ENCODE peak calls at places on chromosomes 6 and 20, in ten cellular contexts. One of them, this sample, is unnamed.

GRCh38 chr20:49846206-49846807 is 33.7 kb downstream of the SLC9A8 start:
- DNase-seq in activated CD8-positive, alpha-beta memory T cell treated with anti-CD3 and anti-CD28 coated beads, Interleukin-2, amount 50 U/mL, for 48 hours: no peak
- DNase-seq in neural crest cell: peak
- DNase-seq in fibroblast of pulmonary artery: peak
- DNase-seq in H9: no peak
- DNase-seq in BE2C: peak
- DNase-seq in stimulated activated CD4-positive, alpha-beta T cell treated with anti-CD3 and anti-CD28 coated beads, Interleukin-1b, Interleukin-23, amount 100 ng/mL, for 4 hours: peak
- DNase-seq in neural progenitor cell: peak
- DNase-seq in cardiac muscle cell: peak
- DNase-seq in NCI-H1436: peak
- DNase-seq in this sample: no peak

GRCh38 chr6:5159162-5159561 is 74.0 kb downstream of the PPP1R3G start:
- DNase-seq in activated CD8-positive, alpha-beta memory T cell treated with anti-CD3 and anti-CD28 coated beads, Interleukin-2, amount 50 U/mL, for 48 hours: no peak
- DNase-seq in neural crest cell: no peak
- DNase-seq in fibroblast of pulmonary artery: no peak
- DNase-seq in H9: no peak
- DNase-seq in BE2C: no peak
- DNase-seq in stimulated activated CD4-positive, alpha-beta T cell treated with anti-CD3 and anti-CD28 coated beads, Interleukin-1b, Interleukin-23, amount 100 ng/mL, for 4 hours: no peak
- DNase-seq in neural progenitor cell: no peak
- DNase-seq in cardiac muscle cell: no peak
- DNase-seq in NCI-H1436: no peak
- DNase-seq in this sample: no peak

GRCh38 chr6:150172929-150173328 is 30.1 kb downstream of the PPP1R14C start:
- DNase-seq in activated CD8-positive, alpha-beta memory T cell treated with anti-CD3 and anti-CD28 coated beads, Interleukin-2, amount 50 U/mL, for 48 hours: no peak
- DNase-seq in neural crest cell: no peak
- DNase-seq in fibroblast of pulmonary artery: no peak
- DNase-seq in H9: no peak
- DNase-seq in BE2C: no peak
- DNase-seq in stimulated activated CD4-positive, alpha-beta T cell treated with anti-CD3 and anti-CD28 coated beads, Interleukin-1b, Interleukin-23, amount 100 ng/mL, for 4 hours: no peak
- DNase-seq in neural progenitor cell: no peak
- DNase-seq in cardiac muscle cell: no peak
- DNase-seq in NCI-H1436: no peak
- DNase-seq in this sample: no peak

GRCh38 chr20:18719426-18719825 is 94.2 kb upstream of the SCP2D1 start:
- DNase-seq in activated CD8-positive, alpha-beta memory T cell treated with anti-CD3 and anti-CD28 coated beads, Interleukin-2, amount 50 U/mL, for 48 hours: no peak
- DNase-seq in neural crest cell: no peak
- DNase-seq in fibroblast of pulmonary artery: peak
- DNase-seq in H9: no peak
- DNase-seq in BE2C: no peak
- DNase-seq in stimulated activated CD4-positive, alpha-beta T cell treated with anti-CD3 and anti-CD28 coated beads, Interleukin-1b, Interleukin-23, amount 100 ng/mL, for 4 hours: no peak
- DNase-seq in neural progenitor cell: no peak
- DNase-seq in cardiac muscle cell: no peak
- DNase-seq in NCI-H1436: no peak
- DNase-seq in this sample: peak

GRCh38 chr6:3665608-3666007 is 85.9 kb downstream of the PXDC1 start:
- DNase-seq in activated CD8-positive, alpha-beta memory T cell treated with anti-CD3 and anti-CD28 coated beads, Interleukin-2, amount 50 U/mL, for 48 hours: no peak
- DNase-seq in neural crest cell: no peak
- DNase-seq in fibroblast of pulmonary artery: no peak
- DNase-seq in H9: no peak
- DNase-seq in BE2C: no peak
- DNase-seq in stimulated activated CD4-positive, alpha-beta T cell treated with anti-CD3 and anti-CD28 coated beads, Interleukin-1b, Interleukin-23, amount 100 ng/mL, for 4 hours: no peak
- DNase-seq in neural progenitor cell: no peak
- DNase-seq in cardiac muscle cell: no peak
- DNase-seq in NCI-H1436: no peak
- DNase-seq in this sample: no peak

GRCh38 chr6:45832063-45832462 is 183.6 kb downstream of the CLIC5 start:
- DNase-seq in activated CD8-positive, alpha-beta memory T cell treated with anti-CD3 and anti-CD28 coated beads, Interleukin-2, amount 50 U/mL, for 48 hours: no peak
- DNase-seq in neural crest cell: no peak
- DNase-seq in fibroblast of pulmonary artery: no peak
- DNase-seq in H9: no peak
- DNase-seq in BE2C: no peak
- DNase-seq in stimulated activated CD4-positive, alpha-beta T cell treated with anti-CD3 and anti-CD28 coated beads, Interleukin-1b, Interleukin-23, amount 100 ng/mL, for 4 hours: no peak
- DNase-seq in neural progenitor cell: no peak
- DNase-seq in cardiac muscle cell: no peak
- DNase-seq in NCI-H1436: no peak
- DNase-seq in this sample: no peak

GRCh38 chr6:15864033-15864707 is 201.3 kb upstream of the DTNBP1 start:
- DNase-seq in activated CD8-positive, alpha-beta memory T cell treated with anti-CD3 and anti-CD28 coated beads, Interleukin-2, amount 50 U/mL, for 48 hours: no peak
- DNase-seq in neural crest cell: no peak
- DNase-seq in fibroblast of pulmonary artery: no peak
- DNase-seq in H9: no peak
- DNase-seq in BE2C: no peak
- DNase-seq in stimulated activated CD4-positive, alpha-beta T cell treated with anti-CD3 and anti-CD28 coated beads, Interleukin-1b, Interleukin-23, amount 100 ng/mL, for 4 hours: no peak
- DNase-seq in neural progenitor cell: no peak
- DNase-seq in cardiac muscle cell: no peak
- DNase-seq in NCI-H1436: no peak
- DNase-seq in this sample: no peak

GRCh38 chr20:766906-767305 is 1.4 kb downstream of the SLC52A3 start:
- DNase-seq in activated CD8-positive, alpha-beta memory T cell treated with anti-CD3 and anti-CD28 coated beads, Interleukin-2, amount 50 U/mL, for 48 hours: no peak
- DNase-seq in neural crest cell: no peak
- DNase-seq in fibroblast of pulmonary artery: no peak
- DNase-seq in H9: no peak
- DNase-seq in BE2C: no peak
- DNase-seq in stimulated activated CD4-positive, alpha-beta T cell treated with anti-CD3 and anti-CD28 coated beads, Interleukin-1b, Interleukin-23, amount 100 ng/mL, for 4 hours: no peak
- DNase-seq in neural progenitor cell: no peak
- DNase-seq in cardiac muscle cell: no peak
- DNase-seq in NCI-H1436: no peak
- DNase-seq in this sample: no peak

GRCh38 chr6:70592391-70593117 is 25.8 kb downstream of the SDHAF4 start:
- DNase-seq in activated CD8-positive, alpha-beta memory T cell treated with anti-CD3 and anti-CD28 coated beads, Interleukin-2, amount 50 U/mL, for 48 hours: no peak
- DNase-seq in neural crest cell: no peak
- DNase-seq in fibroblast of pulmonary artery: no peak
- DNase-seq in H9: no peak
- DNase-seq in BE2C: no peak
- DNase-seq in stimulated activated CD4-positive, alpha-beta T cell treated with anti-CD3 and anti-CD28 coated beads, Interleukin-1b, Interleukin-23, amount 100 ng/mL, for 4 hours: no peak
- DNase-seq in neural progenitor cell: peak
- DNase-seq in cardiac muscle cell: no peak
- DNase-seq in NCI-H1436: no peak
- DNase-seq in this sample: no peak

GRCh38 chr6:127855542-127856159 is 45.2 kb downstream of the THEMIS start:
- DNase-seq in activated CD8-positive, alpha-beta memory T cell treated with anti-CD3 and anti-CD28 coated beads, Interleukin-2, amount 50 U/mL, for 48 hours: no peak
- DNase-seq in neural crest cell: no peak
- DNase-seq in fibroblast of pulmonary artery: peak
- DNase-seq in H9: no peak
- DNase-seq in BE2C: peak
- DNase-seq in stimulated activated CD4-positive, alpha-beta T cell treated with anti-CD3 and anti-CD28 coated beads, Interleukin-1b, Interleukin-23, amount 100 ng/mL, for 4 hours: no peak
- DNase-seq in neural progenitor cell: peak
- DNase-seq in cardiac muscle cell: peak
- DNase-seq in NCI-H1436: no peak
- DNase-seq in this sample: no peak

GRCh38 chr6:148611213-148611612 is 135.6 kb upstream of the UST start:
- DNase-seq in activated CD8-positive, alpha-beta memory T cell treated with anti-CD3 and anti-CD28 coated beads, Interleukin-2, amount 50 U/mL, for 48 hours: no peak
- DNase-seq in neural crest cell: no peak
- DNase-seq in fibroblast of pulmonary artery: peak
- DNase-seq in H9: no peak
- DNase-seq in BE2C: no peak
- DNase-seq in stimulated activated CD4-positive, alpha-beta T cell treated with anti-CD3 and anti-CD28 coated beads, Interleukin-1b, Interleukin-23, amount 100 ng/mL, for 4 hours: no peak
- DNase-seq in neural progenitor cell: no peak
- DNase-seq in cardiac muscle cell: no peak
- DNase-seq in NCI-H1436: no peak
- DNase-seq in this sample: no peak

This sample was measured in glutamatergic neuron.